ENCODE peak calls at places on chromosomes 16 and 17, in four cellular contexts. A is psoas muscle, U is fibroblast of pulmonary artery, O is PC-9. Z is an unnamed sample.
A peak's percentile ranks its signal among the peaks of the same experiment; 100 is the strongest.

GRCh38 chr17:44916781-44917241 is 1.5 kb upstream of the GFAP start:
- DNase-seq in A (no peak), U (peak; percentile 50), O (peak; percentile 60), Z (no peak)

GRCh38 chr16:88970539-88971065 is 6.4 kb downstream of the CBFA2T3 start:
- DNase-seq in A (peak; percentile 36), U (no peak), O (no peak), Z (no peak)

GRCh38 chr16:87388818-87389134 is 3.4 kb upstream of the MAP1LC3B start:
- DNase-seq in A (no peak), U (no peak), O (no peak), Z (no peak)

GRCh38 chr16:83530293-83530692 is 277.5 kb upstream of the HSBP1 start:
- DNase-seq in A (no peak), U (no peak), O (no peak), Z (no peak)

GRCh38 chr17:73787721-73788051 is 143.4 kb upstream of the SDK2 start:
- DNase-seq in A (no peak), U (no peak), O (no peak), Z (no peak)

GRCh38 chr16:4763791-4764190 is 3.2 kb downstream of the ZNF500 start:
- DNase-seq in A (no peak), U (no peak), O (no peak), Z (no peak)

GRCh38 chr17:82328141-82328993 is 5.2 kb downstream of the SECTM1 start:
- DNase-seq in A (no peak), U (no peak), O (no peak), Z (no peak)

GRCh38 chr17:7217113-7217987 is 2.3 kb downstream of the DLG4 start:
- DNase-seq in A (peak; percentile 70), U (peak; percentile 84), O (no peak), Z (peak; percentile 65)

GRCh38 chr16:84080378-84080777 is 36.4 kb downstream of the MBTPS1 start:
- DNase-seq in A (peak; percentile 76), U (no peak), O (no peak), Z (no peak)

GRCh38 chr17:57438031-57438731 is 181.9 kb downstream of the MSI2 start:
- DNase-seq in A (no peak), U (no peak), O (no peak), Z (no peak)

GRCh38 chr17:45813051-45813731 is 29.1 kb downstream of the CRHR1 start:
- DNase-seq in A (no peak), U (no peak), O (no peak), Z (no peak)

GRCh38 chr16:65698943-65699342 is 577.1 kb upstream of the CDH11 start:
- DNase-seq in A (no peak), U (peak; percentile 54), O (no peak), Z (peak; percentile 69)

GRCh38 chr16:67470314-67470713 is 10.6 kb downstream of the ATP6V0D1 start:
- DNase-seq in A (peak; percentile 99), U (no peak), O (no peak), Z (no peak)

GRCh38 chr17:42457107-42457787 is 1.4 kb upstream of the ATP6V0A1 start:
- DNase-seq in A (no peak), U (peak; percentile 27), O (no peak), Z (peak; percentile 16)

GRCh38 chr16:1048442-1049112 is 24.0 kb upstream of the SSTR5 start:
- DNase-seq in A (peak; percentile 88), U (peak; percentile 39), O (peak; percentile 50), Z (peak; percentile 24)

GRCh38 chr16:86577314-86577971 is 906 bp upstream of the FOXL1 start:
- DNase-seq in A (no peak), U (no peak), O (no peak), Z (peak; percentile 90)

GRCh38 chr17:48814504-48814903 is 2.5 kb downstream of the TTLL6 start:
- DNase-seq in A (no peak), U (peak; percentile 64), O (peak; percentile 23), Z (peak; percentile 62)

GRCh38 chr17:63571632-63572310 is 21.5 kb downstream of the DCAF7 start:
- DNase-seq in A (no peak), U (peak; percentile 76), O (no peak), Z (peak; percentile 78)

GRCh38 chr16:9836118-9836736 is 346.0 kb downstream of the GRIN2A start:
- DNase-seq in A (no peak), U (peak; percentile 39), O (no peak), Z (peak; percentile 7)

GRCh38 chr16:69561901-69562300 is 3.9 kb upstream of the NFAT5 start:
- DNase-seq in A (no peak), U (no peak), O (no peak), Z (peak; percentile 24)

GRCh38 chr16:69564845-69565610 is 738 bp upstream of the NFAT5 start:
- DNase-seq in A (no peak), U (peak; percentile 11), O (no peak), Z (peak; percentile 22)

GRCh38 chr16:69565611-69566436 is at the start of gene NFAT5:
- DNase-seq in A (peak; percentile 92), U (peak; percentile 86), O (peak; percentile 94), Z (peak; percentile 89)

GRCh38 chr16:69562818-69563217 is 2.9 kb upstream of the NFAT5 start:
- DNase-seq in A (no peak), U (no peak), O (no peak), Z (no peak)

DNA sequence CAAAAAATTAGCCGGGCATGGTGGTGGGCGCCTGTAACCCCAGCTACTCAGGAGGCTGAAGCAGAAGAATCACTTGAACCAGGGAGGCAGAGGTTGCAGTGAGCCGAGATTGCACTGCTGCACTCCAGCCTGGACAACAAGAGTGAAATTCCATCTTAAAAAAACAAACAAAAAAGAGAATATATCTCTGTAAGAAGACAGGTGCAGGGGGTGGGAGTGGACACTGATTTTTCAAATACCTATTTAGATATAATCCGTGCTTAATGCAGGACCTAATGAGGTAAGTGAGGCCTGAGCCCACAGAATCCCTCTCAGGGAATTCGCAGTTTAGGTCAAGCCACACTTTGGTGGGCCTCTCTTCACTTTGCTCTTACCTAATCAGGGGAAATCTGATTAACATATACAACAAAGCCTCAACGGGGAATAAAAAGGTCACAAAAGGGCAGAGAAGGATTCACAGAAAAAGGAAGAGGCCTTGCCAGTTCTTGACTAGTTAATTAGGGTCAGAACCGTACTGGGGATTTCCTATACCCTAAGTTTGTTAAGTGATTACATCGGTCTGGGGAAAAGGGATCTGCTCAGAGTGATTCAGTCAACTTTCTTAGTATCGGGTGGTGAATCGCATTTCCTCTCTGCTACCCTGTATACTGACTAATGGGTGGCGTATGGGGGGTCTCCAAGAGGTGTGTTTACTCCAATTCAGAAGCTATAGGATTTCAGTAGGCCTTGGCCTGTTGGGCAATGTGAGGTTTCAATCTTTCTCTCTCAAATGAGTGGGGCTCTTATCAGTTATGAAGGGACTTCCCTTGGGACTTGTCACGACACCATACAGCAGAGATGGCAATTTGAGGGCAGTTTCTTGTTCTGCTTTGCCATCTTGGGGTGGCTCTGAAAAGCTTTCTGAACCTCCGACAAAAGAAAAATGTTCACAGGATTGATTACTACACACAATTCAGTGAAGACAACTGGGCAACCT is 1.9 kb upstream of the NFAT5 start:
- DNase-seq in A (no peak), U (peak; percentile 17), O (peak; percentile 14), Z (peak; percentile 35)
- H3K4me3 ChIP-seq in A (peak overlapping the region; percentile 93), U (no peak overlapping the region), O (peak overlapping the region; percentile 79), Z (peak overlapping the region; percentile 75)

DNA sequence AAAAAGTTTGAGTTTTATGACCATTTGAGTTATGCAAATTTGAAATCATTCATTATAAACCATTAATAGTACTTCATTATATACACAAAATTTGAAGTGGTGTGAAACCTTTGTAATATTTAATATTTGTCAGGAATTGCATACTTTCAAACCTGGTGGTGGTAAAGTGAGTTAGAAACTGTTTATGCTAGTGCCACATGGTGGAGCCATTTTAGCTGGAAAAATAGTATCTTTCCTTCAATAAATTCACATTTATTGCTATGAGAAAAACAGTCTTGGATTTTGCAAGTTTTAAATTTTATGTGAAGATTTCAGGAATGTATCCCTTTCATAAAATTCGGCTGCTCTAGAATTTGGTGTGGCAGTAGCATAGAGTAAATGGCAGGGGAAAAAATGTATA is 7.3 kb upstream of the BLMH start:
- DNase-seq in A (no peak), U (peak; percentile 56), O (no peak), Z (no peak)
- TF ChIP-seq CTCF in A (no peak), U (peak; percentile 56), O (peak; percentile 50), Z (peak; percentile 20)

DNA sequence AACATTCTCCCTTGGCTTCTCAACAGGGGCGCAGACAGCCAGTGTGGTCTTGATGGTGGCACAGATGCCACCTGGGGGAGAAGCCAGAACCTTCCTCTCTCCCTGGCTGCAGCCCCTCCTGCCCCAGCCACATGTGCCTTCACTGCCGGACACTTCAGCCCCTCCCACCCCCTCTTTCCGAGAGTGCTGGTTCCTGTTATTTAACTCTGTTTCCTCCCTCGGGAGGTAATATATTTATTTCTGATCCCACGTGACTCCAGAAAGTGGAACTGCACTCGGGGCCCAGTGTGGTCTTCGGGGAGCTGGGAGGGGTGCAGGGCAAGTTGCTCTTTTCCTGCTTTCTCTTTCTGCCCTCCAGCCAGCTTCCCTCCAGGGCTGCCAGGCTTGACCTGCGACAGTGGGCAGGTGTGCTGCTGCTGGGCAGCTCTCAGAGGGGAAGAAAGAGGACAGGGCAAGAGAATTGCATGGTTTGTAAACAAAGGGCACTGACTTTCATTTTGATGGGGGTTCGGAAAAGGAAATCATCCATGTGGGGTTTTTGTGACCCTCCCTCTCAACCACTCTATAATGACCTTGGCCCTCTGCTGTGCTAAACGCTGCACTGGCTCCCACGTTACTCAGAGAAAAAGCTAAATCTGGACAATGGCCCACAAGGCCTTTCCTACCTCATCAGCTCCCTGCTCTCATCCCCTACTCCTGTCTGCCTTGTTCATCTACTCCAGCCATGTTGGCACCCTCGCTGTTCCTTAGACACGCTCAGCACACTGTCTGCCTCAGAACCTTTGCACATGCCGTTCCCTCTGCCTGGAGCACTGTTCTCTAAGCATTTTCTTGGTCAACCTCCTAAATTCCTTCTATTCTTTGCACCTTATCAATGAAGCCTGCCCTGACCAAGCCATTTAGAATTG is 8.2 kb upstream of the CIITA start:
- DNase-seq in A (no peak), U (no peak), O (no peak), Z (no peak)
- H3K4me3 ChIP-seq in A (peak overlapping the region; percentile 25), U (no peak overlapping the region), O (no peak overlapping the region), Z (no peak overlapping the region)

GRCh38 chr17:80220709-80221215 is 535 bp downstream of the SLC26A11 start:
- DNase-seq in A (no peak), U (no peak), O (no peak), Z (peak; percentile 15)

GRCh38 chr17:80221401-80221800 is 1.2 kb downstream of the SLC26A11 start:
- DNase-seq in A (no peak), U (no peak), O (no peak), Z (no peak)

GRCh38 chr17:80219013-80219776 is 938 bp downstream of the SGSH start:
- DNase-seq in A (peak; percentile 80), U (peak; percentile 73), O (peak; percentile 81), Z (peak; percentile 90)

GRCh38 chr17:80218391-80218790 is 1.7 kb downstream of the SGSH start:
- DNase-seq in A (no peak), U (no peak), O (no peak), Z (no peak)

DNA sequence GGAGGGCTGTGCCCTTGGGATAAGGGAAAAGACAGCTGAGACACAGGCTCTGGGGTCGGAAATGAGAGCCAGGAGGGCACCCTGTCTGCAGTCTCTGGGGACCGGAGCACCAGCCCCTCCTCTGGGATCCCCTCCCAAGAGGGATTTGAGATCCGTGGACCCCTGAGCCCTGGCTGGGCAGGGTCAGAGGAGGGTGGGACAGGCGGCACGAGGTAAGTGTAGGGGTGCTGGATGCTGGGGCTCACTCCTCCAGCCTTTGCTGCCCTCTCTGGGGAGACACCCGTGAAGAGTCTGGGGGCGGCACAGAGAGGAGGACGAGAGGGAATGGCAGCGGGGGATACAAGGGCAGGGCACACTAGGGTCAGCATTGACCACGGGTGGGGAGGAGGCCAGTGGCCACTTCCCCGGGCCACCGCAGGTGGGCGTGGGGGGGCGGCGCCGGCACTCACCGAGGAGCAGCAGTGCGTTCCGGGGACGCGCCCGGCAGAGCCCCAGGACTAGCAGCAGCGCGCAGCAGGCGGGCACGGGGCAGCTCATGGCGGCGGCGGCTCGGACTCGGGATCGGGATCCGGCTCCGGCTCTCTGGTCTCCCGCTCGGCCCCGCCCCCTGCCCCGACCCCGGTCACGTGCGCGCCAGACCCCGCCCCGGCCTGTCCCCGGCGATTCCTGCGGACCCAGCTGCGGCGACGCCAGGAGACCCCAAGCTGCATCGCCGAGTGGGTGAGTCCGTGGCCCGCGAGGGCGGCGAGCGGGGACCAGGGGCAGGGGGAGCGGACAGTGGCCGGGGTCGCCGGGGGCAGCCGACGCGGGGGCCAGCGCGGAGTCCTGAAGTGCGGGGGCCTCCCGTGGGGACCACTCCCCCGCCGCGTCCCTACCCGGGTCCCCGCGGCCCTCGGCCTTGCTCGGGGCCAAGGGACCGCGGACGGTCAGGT is at the start of the genes SGSH and SLC26A11:
- DNase-seq in A (peak; percentile 90), U (peak; percentile 60), O (peak; percentile 66), Z (peak; percentile 65)
- TF ChIP-seq CTCF in A (peak; percentile 10), U (no peak), O (no peak), Z (peak; percentile 11)